ENCODE peak calls at places on chromosomes 1 and 21, in nine cellular contexts. Z is fibroblast of mammary gland, E is fibroblast of pulmonary artery, L is keratinocyte, T is AG10803, C is foreskin fibroblast, B is fibroblast of lung, I is kidney, O is cardiac fibroblast. N is an unnamed sample.

GRCh38 chr1:20069932-20070331 is at the start of gene PLA2G5:
- DNase-seq in Z (peak; percentile 43), L (no peak), C (no peak), B (peak; percentile 79), T (peak; percentile 72), O (peak; percentile 78), E (peak; percentile 52), I (peak; percentile 77), N (no peak)

GRCh38 chr1:228367798-228368791 is 38.5 kb downstream of the TRIM11 start:
- DNase-seq in O (no peak), I (peak; percentile 74), L (no peak), T (no peak), C (no peak), B (no peak), E (no peak), Z (no peak), N (no peak)

GRCh38 chr1:23444104-23444533 is 19.6 kb upstream of the TCEA3 start:
- DNase-seq in C (peak; percentile 73), Z (peak; percentile 98), O (peak; percentile 99), B (peak; percentile 66), I (no peak), T (peak; percentile 98), L (no peak), E (peak; percentile 99), N (no peak)

GRCh38 chr1:77824694-77825355 is 45.4 kb downstream of the MIGA1 start:
- DNase-seq in O (no peak), Z (peak; percentile 21), C (no peak), L (no peak), B (no peak), T (no peak), I (no peak), E (no peak), N (no peak)

GRCh38 chr1:152980676-152981075 is 3.2 kb upstream of the SPRR1A start:
- DNase-seq in E (no peak), O (no peak), C (no peak), T (no peak), L (no peak), I (no peak), B (no peak), Z (no peak), N (no peak)

GRCh38 chr21:46005081-46005480 is 23.5 kb downstream of the COL6A1 start:
- DNase-seq in L (no peak), B (no peak), T (no peak), Z (no peak), O (no peak), C (peak; percentile 29), E (no peak), I (no peak), N (no peak)

GRCh38 chr1:43314233-43314632 is 13.5 kb downstream of the TIE1 start:
- DNase-seq in T (no peak), O (no peak), Z (peak; percentile 18), E (no peak), B (no peak), L (no peak), I (no peak), C (peak; percentile 23), N (no peak)

GRCh38 chr1:12475947-12476346 is 142.1 kb downstream of the DHRS3 start:
- DNase-seq in C (no peak), L (no peak), B (peak; percentile 92), T (peak; percentile 27), I (no peak), Z (peak; percentile 39), E (no peak), O (no peak), N (no peak)

GRCh38 chr1:206666954-206667353 is 17.8 kb upstream of the MAPKAPK2 start:
- DNase-seq in B (no peak), O (no peak), Z (no peak), C (no peak), L (no peak), T (no peak), I (no peak), E (no peak), N (no peak)

GRCh38 chr1:7587108-7587507 is 184.0 kb upstream of the VAMP3 start:
- DNase-seq in O (no peak), B (no peak), E (no peak), T (no peak), L (no peak), Z (no peak), I (peak; percentile 37), C (no peak), N (no peak)

GRCh38 chr1:57590978-57591377 is 167.1 kb upstream of the DAB1 start:
- DNase-seq in E (no peak), I (no peak), T (no peak), O (no peak), Z (no peak), L (peak; percentile 75), C (no peak), B (no peak), N (no peak)

GRCh38 chr21:8991968-8992621 is 1529.3 kb upstream of the TPTE start:
- DNase-seq in T (no peak), L (no peak), Z (no peak), I (no peak), O (no peak), E (no peak), B (peak; percentile 52), C (no peak), N (no peak)

GRCh38 chr1:224726783-224727182 is 110.7 kb downstream of the CNIH3 start:
- DNase-seq in C (peak; percentile 94), Z (peak; percentile 98), I (no peak), L (no peak), O (peak; percentile 90), E (peak; percentile 91), T (peak; percentile 97), B (peak; percentile 96), N (peak; percentile 39)

GRCh38 chr1:58902830-58903229 is 119.0 kb upstream of the JUN start:
- DNase-seq in I (no peak), Z (no peak), T (no peak), E (no peak), L (no peak), C (no peak), O (no peak), B (no peak), N (no peak)

GRCh38 chr1:116413414-116413813 is 40.4 kb downstream of the ATP1A1 start:
- DNase-seq in Z (no peak), E (no peak), L (no peak), I (no peak), T (no peak), B (no peak), C (no peak), O (no peak), N (no peak)

GRCh38 chr21:33232640-33233039 is 2.9 kb downstream of the IFNAR2 start:
- DNase-seq in O (peak; percentile 26), E (peak; percentile 23), B (no peak), C (no peak), L (no peak), I (no peak), Z (no peak), T (no peak), N (no peak)

GRCh38 chr21:33229099-33229775 is 501 bp upstream of the IFNAR2 start:
- DNase-seq in I (no peak), C (no peak), B (no peak), O (no peak), Z (no peak), L (no peak), T (no peak), E (no peak), N (no peak)

GRCh38 chr21:33231526-33231925 is 1.8 kb downstream of the IFNAR2 start:
- DNase-seq in I (no peak), O (no peak), L (no peak), T (no peak), E (no peak), C (no peak), Z (no peak), B (no peak), N (no peak)

GRCh38 chr21:33229776-33230517 is at the start of gene IFNAR2:
- DNase-seq in I (peak; percentile 90), C (peak; percentile 82), B (peak; percentile 55), L (no peak), Z (peak; percentile 38), O (peak; percentile 67), E (peak; percentile 53), T (peak; percentile 42), N (no peak)

DNA sequence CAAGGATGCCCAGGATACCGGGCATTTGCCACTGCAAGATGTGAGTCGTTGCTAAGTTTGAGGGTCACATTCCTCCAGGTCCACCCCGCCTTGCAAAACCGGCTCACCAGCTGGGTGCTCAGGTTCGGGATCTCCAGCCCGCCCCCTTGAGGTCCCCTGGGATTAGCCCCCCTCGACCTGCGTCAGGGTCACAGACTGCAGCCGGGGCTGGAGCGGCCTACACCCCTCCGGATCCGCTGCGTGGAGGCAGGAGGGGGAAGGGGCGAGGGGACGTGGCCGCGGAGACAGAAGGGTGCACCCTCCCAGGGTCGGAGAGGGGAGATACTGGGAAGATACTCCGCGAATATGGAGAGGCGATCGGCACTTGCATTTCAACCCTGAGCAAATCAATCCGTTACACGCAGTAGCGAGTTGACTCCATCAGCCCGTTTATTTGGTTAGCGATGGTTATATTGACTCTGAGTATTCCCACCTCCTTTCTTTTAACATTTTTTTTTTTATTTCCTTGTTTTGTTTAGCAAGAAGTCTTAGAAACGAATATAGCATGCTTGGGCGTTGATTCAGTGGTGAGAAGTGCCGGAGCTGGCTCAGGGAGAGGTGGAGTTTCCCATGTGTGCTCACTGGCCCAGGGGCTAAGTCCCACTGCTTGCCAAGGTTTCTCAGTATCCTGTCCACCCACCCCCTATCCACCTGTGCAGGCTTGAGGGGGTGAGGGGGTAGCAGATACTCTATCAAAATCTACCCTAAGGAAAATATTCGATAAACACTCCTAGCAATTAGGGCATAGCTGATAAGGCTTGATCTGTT is 983 bp downstream of the IFNAR2 start:
- DNase-seq in L (no peak), O (peak; percentile 59), I (peak; percentile 88), C (peak; percentile 77), B (peak; percentile 71), Z (peak; percentile 54), T (peak; percentile 61), E (peak; percentile 65), N (no peak)
- TF ChIP-seq CTCF in L (peak; percentile 28), O (no peak), I (no peak), C (no peak), B (no peak), Z (no peak), T (peak; percentile 9), E (no peak), N (peak; percentile 17)

GRCh38 chr1:68010094-68010493 is 40.3 kb downstream of the DIRAS3 start:
- DNase-seq in B (peak; percentile 45), C (peak; percentile 46), Z (peak; percentile 67), T (peak; percentile 28), E (peak; percentile 50), I (no peak), O (peak; percentile 60), L (no peak), N (no peak)
- TF ChIP-seq CTCF in B (peak; percentile 21), C (peak; percentile 34), Z (peak; percentile 61), T (peak; percentile 55), E (peak; percentile 54), I (peak; percentile 23), O (peak; percentile 34), L (no peak), N (peak; percentile 25)

DNA sequence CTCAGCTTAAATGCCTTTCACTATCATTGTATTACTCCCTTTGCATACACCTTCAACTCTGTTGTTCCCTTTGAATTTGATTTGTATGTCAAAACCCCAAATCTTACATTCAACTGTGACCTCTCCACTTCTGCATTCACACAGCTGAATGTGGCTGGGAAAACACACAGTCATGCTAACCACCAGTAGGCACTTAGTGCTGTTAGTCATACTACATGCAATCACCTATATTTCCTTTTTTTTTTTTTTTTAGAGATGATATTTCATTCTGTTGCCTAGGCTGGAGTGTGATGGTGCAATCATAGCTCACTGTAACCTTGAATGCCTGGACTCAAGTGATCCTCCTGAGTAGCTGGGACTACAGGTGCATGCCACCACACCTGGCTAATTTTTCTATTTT is 16.2 kb downstream of the BTBD8 start:
- DNase-seq in I (no peak), O (no peak), L (no peak), E (no peak), Z (peak; percentile 44), B (peak; percentile 11), T (peak; percentile 9), C (peak; percentile 35), N (no peak)
- TF ChIP-seq CTCF in I (no peak), O (no peak), L (no peak), E (no peak), Z (no peak), B (no peak), T (no peak), C (no peak), N (no peak)

GRCh38 chr1:158107926-158108325 is 72.8 kb upstream of the CD1D start:
- DNase-seq in T (no peak), I (no peak), B (no peak), L (no peak), Z (no peak), C (no peak), E (no peak), O (no peak), N (no peak)
- TF ChIP-seq CTCF in T (no peak), I (no peak), B (no peak), L (no peak), Z (no peak), C (no peak), E (no peak), O (no peak), N (no peak)

N was measured in HFF-Myc.